ENCODE peak calls at places on chromosomes 12 and 14, in eight cellular contexts. B, M, H, J, A, N, X and V are unnamed samples.

GRCh38 chr14:55752580-55753365 is 172.8 kb downstream of the KTN1 start:
- DNase-seq in B (no peak), M (peak; percentile 83), H (no peak), J (no peak), A (peak; percentile 26), N (peak; percentile 81), X (no peak), V (peak; percentile 22)

GRCh38 chr12:27076930-27077329 is 5.4 kb downstream of the C12orf71 start:
- DNase-seq in B (no peak), M (no peak), H (no peak), J (no peak), A (no peak), N (no peak), X (no peak), V (no peak)

GRCh38 chr12:109452489-109452888 is 24.6 kb downstream of the KCTD10 start:
- DNase-seq in B (no peak), M (no peak), H (no peak), J (no peak), A (no peak), N (no peak), X (no peak), V (no peak)

GRCh38 chr12:2287151-2287550 is 234.4 kb downstream of the CACNA1C start:
- DNase-seq in B (no peak), M (no peak), H (no peak), J (no peak), A (no peak), N (no peak), X (no peak), V (no peak)

GRCh38 chr12:121005346-121005815 is 10.9 kb downstream of the C12orf43 start:
- DNase-seq in B (peak; percentile 42), M (peak; percentile 52), H (no peak), J (no peak), A (peak; percentile 39), N (no peak), X (peak; percentile 1), V (peak; percentile 64)

GRCh38 chr14:64768401-64769095 is 64.3 kb downstream of the PLEKHG3 start:
- DNase-seq in B (no peak), M (no peak), H (no peak), J (no peak), A (no peak), N (no peak), X (no peak), V (no peak)

GRCh38 chr12:109963743-109964429 is 32.3 kb downstream of the GIT2 start:
- DNase-seq in B (no peak), M (peak; percentile 22), H (peak; percentile 32), J (no peak), A (peak; percentile 61), N (peak; percentile 60), X (no peak), V (no peak)

GRCh38 chr14:50333010-50333409 is 20.9 kb downstream of the DMAC2L start:
- DNase-seq in B (no peak), M (no peak), H (peak; percentile 37), J (no peak), A (peak; percentile 90), N (no peak), X (no peak), V (no peak)

GRCh38 chr12:133083345-133083744 is 2.6 kb downstream of the ZNF140 start:
- DNase-seq in B (no peak), M (no peak), H (no peak), J (no peak), A (no peak), N (no peak), X (no peak), V (no peak)

GRCh38 chr12:57101892-57102695 is 9.1 kb downstream of the STAT6 start:
- DNase-seq in B (no peak), M (peak; percentile 55), H (no peak), J (no peak), A (no peak), N (no peak), X (no peak), V (no peak)

GRCh38 chr14:59483360-59483759 is 848 bp downstream of the L3HYPDH start:
- DNase-seq in B (no peak), M (no peak), H (peak; percentile 16), J (peak; percentile 28), A (peak; percentile 66), N (no peak), X (peak; percentile 56), V (peak; percentile 34)

GRCh38 chr12:100468126-100468525 is 5.5 kb upstream of the NR1H4 start:
- DNase-seq in B (no peak), M (no peak), H (no peak), J (no peak), A (no peak), N (no peak), X (no peak), V (no peak)

GRCh38 chr12:77133566-77133965 is 68.2 kb upstream of the E2F7 start:
- DNase-seq in B (peak; percentile 59), M (peak; percentile 62), H (no peak), J (no peak), A (peak; percentile 49), N (no peak), X (no peak), V (peak; percentile 33)

GRCh38 chr12:111428728-111429175 is 23.0 kb downstream of the SH2B3 start:
- DNase-seq in B (no peak), M (no peak), H (no peak), J (no peak), A (no peak), N (no peak), X (no peak), V (no peak)

GRCh38 chr14:55938249-55938791 is 179.9 kb upstream of the PELI2 start:
- DNase-seq in B (no peak), M (no peak), H (no peak), J (no peak), A (peak; percentile 63), N (peak; percentile 42), X (peak; percentile 43), V (peak; percentile 20)

GRCh38 chr12:132174015-132174660 is 29.9 kb downstream of the NOC4L start:
- DNase-seq in B (no peak), M (no peak), H (peak; percentile 7), J (no peak), A (no peak), N (no peak), X (no peak), V (no peak)

GRCh38 chr14:81582420-81582819 is 48.8 kb upstream of the SEL1L start:
- DNase-seq in B (no peak), M (no peak), H (no peak), J (no peak), A (no peak), N (no peak), X (no peak), V (no peak)

GRCh38 chr12:110501378-110501721 is 561 bp downstream of the VPS29 start:
- DNase-seq in B (peak; percentile 2), M (no peak), H (peak; percentile 32), J (peak; percentile 16), A (peak; percentile 46), N (peak; percentile 49), X (no peak), V (peak; percentile 46)

GRCh38 chr12:79454338-79454777 is 236.4 kb downstream of the PAWR start:
- DNase-seq in B (no peak), M (no peak), H (no peak), J (peak; percentile 4), A (peak; percentile 43), N (no peak), X (no peak), V (no peak)

GRCh38 chr12:28937196-28937595 is 211.9 kb upstream of the FAR2 start:
- DNase-seq in B (no peak), M (no peak), H (no peak), J (no peak), A (peak; percentile 62), N (no peak), X (no peak), V (no peak)

GRCh38 chr12:106127289-106128126 is 11.2 kb downstream of the NUAK1 start:
- DNase-seq in B (no peak), M (no peak), H (no peak), J (no peak), A (peak; percentile 38), N (no peak), X (no peak), V (no peak)

GRCh38 chr12:5166976-5167375 is 123.3 kb downstream of the KCNA5 start:
- DNase-seq in B (no peak), M (peak; percentile 16), H (no peak), J (peak; percentile 51), A (peak; percentile 100), N (no peak), X (no peak), V (peak; percentile 81)

GRCh38 chr12:69545081-69545480 is 40.2 kb upstream of the CCT2 start:
- DNase-seq in B (no peak), M (no peak), H (no peak), J (no peak), A (no peak), N (no peak), X (no peak), V (no peak)

GRCh38 chr12:90188857-90189256 is 480.2 kb upstream of the ATP2B1 start:
- DNase-seq in B (no peak), M (no peak), H (no peak), J (no peak), A (no peak), N (no peak), X (no peak), V (no peak)